ENCODE peak calls at places on chromosomes 1 and 21, in ten cellular contexts. B, O, F, E, N, X, Q, T, S and R are unnamed samples.

GRCh38 chr1:231020139-231020601 is 19.9 kb downstream of the FAM89A start:
- DNase-seq in B (no peak), O (no peak), F (no peak), E (no peak), N (no peak), X (peak; percentile 64), Q (no peak), T (no peak), S (peak; percentile 50), R (no peak)

GRCh38 chr1:63318255-63319068 is 3.9 kb upstream of the FOXD3 start:
- DNase-seq in B (no peak), O (no peak), F (peak; percentile 17), E (peak; percentile 26), N (no peak), X (no peak), Q (no peak), T (no peak), S (no peak), R (peak; percentile 2)

GRCh38 chr1:8875216-8875861 is 3.1 kb downstream of the ENO1 start:
- DNase-seq in B (peak; percentile 26), O (no peak), F (no peak), E (no peak), N (no peak), X (no peak), Q (no peak), T (no peak), S (no peak), R (peak; percentile 10)

GRCh38 chr1:87778896-87779295 is 450.2 kb downstream of the LMO4 start:
- DNase-seq in B (no peak), O (no peak), F (no peak), E (no peak), N (no peak), X (no peak), Q (peak; percentile 94), T (no peak), S (no peak), R (no peak)

GRCh38 chr1:232307299-232307698 is 322.6 kb downstream of the SIPA1L2 start:
- DNase-seq in B (no peak), O (no peak), F (no peak), E (no peak), N (no peak), X (no peak), Q (no peak), T (no peak), S (no peak), R (no peak)

GRCh38 chr1:244920911-244921310 is 56.6 kb upstream of the HNRNPU start:
- DNase-seq in B (peak; percentile 12), O (no peak), F (no peak), E (no peak), N (no peak), X (no peak), Q (no peak), T (no peak), S (no peak), R (no peak)

GRCh38 chr1:95364546-95364945 is 130.5 kb downstream of the RWDD3 start:
- DNase-seq in B (no peak), O (no peak), F (no peak), E (no peak), N (no peak), X (no peak), Q (no peak), T (no peak), S (no peak), R (no peak)

GRCh38 chr1:6513296-6513928 is 21.9 kb upstream of the PLEKHG5 start:
- DNase-seq in B (no peak), O (no peak), F (no peak), E (no peak), N (peak; percentile 62), X (no peak), Q (no peak), T (no peak), S (no peak), R (no peak)

GRCh38 chr1:66980745-66981367 is 56.1 kb downstream of the MIER1 start:
- DNase-seq in B (no peak), O (no peak), F (peak; percentile 23), E (no peak), N (no peak), X (no peak), Q (no peak), T (no peak), S (no peak), R (no peak)

GRCh38 chr1:121538943-121539575 is 354.3 kb downstream of the SRGAP2C start:
- DNase-seq in B (no peak), O (no peak), F (no peak), E (no peak), N (no peak), X (no peak), Q (no peak), T (no peak), S (no peak), R (no peak)

GRCh38 chr1:241408170-241408569 is 51.2 kb upstream of the RGS7 start:
- DNase-seq in B (no peak), O (no peak), F (peak; percentile 54), E (peak; percentile 11), N (no peak), X (no peak), Q (no peak), T (no peak), S (no peak), R (no peak)

DNA sequence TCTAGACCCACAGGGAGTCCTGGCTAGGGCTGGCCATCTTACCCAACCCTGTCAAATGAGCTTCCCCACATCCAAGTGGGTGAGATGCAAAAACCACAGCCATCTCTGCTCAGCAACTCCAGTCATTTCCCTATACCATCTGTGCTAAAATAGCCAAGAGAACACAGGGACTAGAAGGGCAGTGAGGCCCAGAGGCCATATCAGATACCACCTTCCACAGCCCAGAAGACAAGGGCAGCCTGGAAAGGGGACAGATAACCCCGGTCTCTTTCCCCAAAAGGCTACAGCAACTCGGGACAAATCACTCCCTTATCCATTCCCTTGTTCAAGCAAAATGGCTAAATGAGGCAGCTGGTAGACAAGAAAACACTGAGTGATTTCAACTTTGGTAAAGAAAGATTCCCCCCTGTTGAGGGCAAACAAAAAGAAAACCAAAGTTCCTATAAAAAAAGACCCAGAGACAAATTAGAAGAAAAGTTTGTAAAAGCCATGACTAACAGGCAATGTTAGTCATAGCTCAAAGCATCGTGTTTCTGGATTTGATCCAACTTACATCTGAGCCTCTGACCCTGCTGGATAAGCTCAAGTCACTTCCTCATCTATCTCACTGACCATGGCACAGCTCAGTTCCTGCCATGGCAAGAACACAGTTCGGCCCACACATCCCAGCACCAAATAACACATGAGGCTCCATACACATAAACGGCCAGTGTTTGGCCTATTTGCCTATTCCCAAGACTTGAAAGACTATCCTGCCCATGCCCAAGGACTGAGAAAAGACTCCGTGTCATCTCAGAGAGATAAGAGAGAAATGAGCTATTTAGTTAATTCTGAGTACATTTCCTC is 3.1 kb downstream of the LAMB3 start:
- DNase-seq in B (no peak), O (no peak), F (peak; percentile 97), E (no peak), N (no peak), X (no peak), Q (peak; percentile 90), T (peak; percentile 50), S (no peak), R (no peak)
- H3K4me3 ChIP-seq in B (no peak overlapping the region), O (no peak overlapping the region), F (no peak overlapping the region), E (no peak overlapping the region), N (peak overlapping the region; percentile 49), X (no peak overlapping the region), Q (peak overlapping the region; percentile 40), T (no peak overlapping the region), S (no peak overlapping the region), R (no peak overlapping the region)

GRCh38 chr1:83559090-83559489 is 439.8 kb downstream of the TTLL7 start:
- DNase-seq in B (no peak), O (no peak), F (no peak), E (no peak), N (no peak), X (no peak), Q (no peak), T (no peak), S (no peak), R (no peak)
- H3K4me1 ChIP-seq in B (no peaks in the 10 kb centered on the region), O (no peaks in the 10 kb centered on the region), F (no peaks in the 10 kb centered on the region), E (peaks cover 15% of the 10 kb centered on the region), N (no peaks in the 10 kb centered on the region), X (peaks cover 4% of the 10 kb centered on the region), Q (no peaks in the 10 kb centered on the region), T (no peaks in the 10 kb centered on the region), S (no peaks in the 10 kb centered on the region), R (no peaks in the 10 kb centered on the region)

DNA sequence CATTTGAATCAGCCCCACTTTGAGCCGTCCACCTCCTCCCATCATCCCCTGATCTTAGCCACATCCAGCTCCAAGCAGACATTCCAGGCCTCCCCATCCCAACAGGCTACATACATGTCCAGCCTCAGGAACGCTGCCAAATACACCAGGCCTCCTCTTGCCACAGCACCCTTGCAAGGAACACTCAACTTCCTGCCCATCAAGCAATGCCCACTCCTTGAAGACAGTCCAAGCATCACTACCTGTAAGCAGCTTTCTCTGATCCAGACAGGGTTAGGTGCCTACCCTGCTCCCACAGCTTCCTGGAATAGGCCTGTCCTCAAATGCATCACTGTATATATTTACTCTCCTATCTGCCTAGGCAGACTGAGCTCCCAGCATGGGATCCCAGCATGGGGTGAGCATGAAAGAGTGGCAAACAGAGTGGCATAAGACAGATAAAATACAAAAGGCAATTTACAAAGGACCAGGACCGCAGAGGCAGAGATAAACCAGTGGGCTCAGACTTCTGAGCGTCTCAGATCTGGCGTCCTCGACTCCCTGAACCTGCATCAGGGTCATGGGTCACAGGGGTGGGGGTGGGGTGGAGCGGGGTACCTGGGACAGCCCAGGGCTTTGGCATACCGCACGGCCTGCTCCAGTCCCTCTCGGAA is 816 bp downstream of the HYI start:
- DNase-seq in B (no peak), O (peak; percentile 50), F (peak; percentile 56), E (peak; percentile 51), N (peak; percentile 45), X (peak; percentile 89), Q (peak; percentile 53), T (no peak), S (peak; percentile 25), R (no peak)
- H3K36me3 ChIP-seq in B (peaks cover 43% of the 10 kb centered on the region), O (peaks cover 9% of the 10 kb centered on the region), F (peaks cover 28% of the 10 kb centered on the region), E (no peaks in the 10 kb centered on the region), N (peaks cover 2% of the 10 kb centered on the region), X (no peaks in the 10 kb centered on the region), Q (peaks cover 19% of the 10 kb centered on the region), T (peaks cover 30% of the 10 kb centered on the region), S (peaks cover 27% of the 10 kb centered on the region), R (peaks cover 19% of the 10 kb centered on the region)

GRCh38 chr21:46329796-46330195 is 5.8 kb downstream of the PCNT start:
- DNase-seq in B (no peak), O (no peak), F (no peak), E (no peak), N (no peak), X (no peak), Q (no peak), T (no peak), S (no peak), R (no peak)

GRCh38 chr21:46327711-46328110 is 3.8 kb downstream of the PCNT start:
- DNase-seq in B (no peak), O (no peak), F (no peak), E (no peak), N (no peak), X (no peak), Q (no peak), T (no peak), S (no peak), R (no peak)

GRCh38 chr21:46326110-46326703 is 2.3 kb downstream of the PCNT start:
- DNase-seq in B (no peak), O (no peak), F (no peak), E (no peak), N (no peak), X (no peak), Q (no peak), T (no peak), S (no peak), R (no peak)

GRCh38 chr21:46325073-46325912 is 1.3 kb downstream of the PCNT start:
- DNase-seq in B (peak; percentile 52), O (peak; percentile 42), F (peak; percentile 40), E (peak; percentile 83), N (peak; percentile 26), X (no peak), Q (peak; percentile 28), T (peak; percentile 48), S (peak; percentile 57), R (no peak)

GRCh38 chr21:46328151-46328550 is 4.2 kb downstream of the PCNT start:
- DNase-seq in B (no peak), O (no peak), F (no peak), E (no peak), N (no peak), X (no peak), Q (no peak), T (no peak), S (no peak), R (no peak)
- H3K4me3 ChIP-seq in B (no peak overlapping the region), O (no peak overlapping the region), F (no peak overlapping the region), E (no peak overlapping the region), N (no peak overlapping the region), X (no peak overlapping the region), Q (no peak overlapping the region), T (no peak overlapping the region), S (no peak overlapping the region), R (no peak overlapping the region)